ENCODE peak calls at places on chromosomes 6 and 20, in seven cellular contexts. A, H, I, K, C, T and W are unnamed samples.
A peak's percentile ranks its signal among the peaks of the same experiment; 100 is the strongest.

GRCh38 chr20:54254596-54254995 is 46.7 kb downstream of the PFDN4 start:
- DNase-seq in C (no peak), T (no peak), A (no peak), H (no peak), K (no peak), I (peak; percentile 43), W (no peak)

GRCh38 chr6:145022199-145022782 is 713.0 kb downstream of the EPM2A start:
- DNase-seq in A (no peak), H (no peak), K (no peak), T (no peak), C (no peak), I (no peak), W (no peak)

GRCh38 chr6:146913842-146914562 is 290.2 kb upstream of the STXBP5 start:
- DNase-seq in K (no peak), T (no peak), C (peak; percentile 31), A (peak; percentile 80), H (no peak), I (peak; percentile 99), W (no peak)

GRCh38 chr6:105022416-105022815 is 65.5 kb downstream of the LIN28B start:
- DNase-seq in K (no peak), T (no peak), H (no peak), A (no peak), C (no peak), I (no peak), W (no peak)

GRCh38 chr20:19814241-19814640 is 56.2 kb downstream of the RIN2 start:
- DNase-seq in I (no peak), H (no peak), T (no peak), A (no peak), K (no peak), C (no peak), W (no peak)

GRCh38 chr6:159422041-159422984 is 253.1 kb downstream of the FNDC1 start:
- DNase-seq in A (no peak), I (peak; percentile 88), C (no peak), K (no peak), T (no peak), H (no peak), W (no peak)

GRCh38 chr6:157984686-157985225 is 3.1 kb downstream of the SYNJ2 start:
- DNase-seq in I (no peak), A (no peak), H (no peak), K (no peak), T (no peak), C (no peak), W (no peak)

GRCh38 chr6:73803562-73804221 is 107.7 kb downstream of the CD109 start:
- DNase-seq in A (peak; percentile 78), T (no peak), H (no peak), C (peak; percentile 48), K (no peak), I (peak; percentile 91), W (no peak)

GRCh38 chr6:111176038-111176762 is 88.9 kb downstream of the SLC16A10 start:
- DNase-seq in I (no peak), T (no peak), H (no peak), C (no peak), K (no peak), A (no peak), W (no peak)

GRCh38 chr6:43963203-43963602 is 164.0 kb downstream of the MRPL14 start:
- DNase-seq in A (no peak), T (no peak), C (no peak), H (no peak), K (no peak), I (no peak), W (no peak)

GRCh38 chr6:35505985-35506384 is 6.7 kb downstream of the TULP1 start:
- DNase-seq in T (no peak), H (no peak), A (peak; percentile 52), K (no peak), I (no peak), C (no peak), W (no peak)

GRCh38 chr20:58131581-58132142 is 96.8 kb downstream of the ANKRD60 start:
- DNase-seq in A (no peak), I (peak; percentile 81), T (no peak), K (no peak), H (no peak), C (no peak), W (no peak)

GRCh38 chr6:155994071-155994470 is 538.4 kb upstream of the NOX3 start:
- DNase-seq in H (no peak), I (no peak), A (no peak), C (no peak), T (no peak), K (no peak), W (no peak)

GRCh38 chr6:112044856-112045255 is 9.0 kb upstream of the CCN6 start:
- DNase-seq in T (no peak), H (no peak), I (peak; percentile 85), C (no peak), A (no peak), K (no peak), W (no peak)

GRCh38 chr6:137894779-137895385 is 27.8 kb downstream of the TNFAIP3 start:
- DNase-seq in H (no peak), A (no peak), C (no peak), I (no peak), K (no peak), T (no peak), W (no peak)

GRCh38 chr6:133286765-133287164 is 45.6 kb downstream of the EYA4 start:
- DNase-seq in K (no peak), T (no peak), H (no peak), I (peak; percentile 60), A (peak; percentile 54), C (no peak), W (no peak)

GRCh38 chr20:61725145-61725544 is 340.5 kb downstream of the TAF4 start:
- DNase-seq in A (no peak), I (no peak), H (no peak), C (no peak), K (no peak), T (no peak), W (no peak)

GRCh38 chr6:48641544-48641943 is 530.5 kb upstream of the PTCHD4 start:
- DNase-seq in T (no peak), K (no peak), A (no peak), I (peak; percentile 4), H (no peak), C (no peak), W (no peak)

GRCh38 chr20:23078994-23079364 is 7.1 kb downstream of the CD93 start:
- DNase-seq in C (no peak), T (no peak), I (no peak), K (no peak), H (no peak), A (peak; percentile 73), W (no peak)

GRCh38 chr6:2848851-2849250 is 7.2 kb upstream of the SERPINB1 start:
- DNase-seq in C (no peak), I (no peak), K (peak; percentile 62), A (peak; percentile 84), T (peak; percentile 75), H (no peak), W (no peak)

GRCh38 chr20:64176548-64177419 is 12.5 kb downstream of the MYT1 start:
- DNase-seq in K (no peak), A (peak; percentile 30), I (no peak), H (no peak), C (no peak), T (no peak), W (no peak)

GRCh38 chr20:54067606-54068174 is 2.7 kb downstream of the BCAS1 start:
- DNase-seq in C (no peak), T (no peak), K (no peak), A (peak; percentile 29), I (no peak), H (no peak), W (no peak)

GRCh38 chr20:653590-654426 is 808 bp upstream of the SRXN1 start:
- DNase-seq in T (no peak), H (no peak), C (no peak), K (no peak), A (no peak), I (no peak), W (no peak)
- TF ChIP-seq CTCF in T (peak; percentile 52), H (no peak), C (no peak), K (no peak), A (no peak), I (no peak), W (no peak)

GRCh38 chr6:42084889-42085288 is 34.6 kb downstream of the TAF8 start:
- DNase-seq in A (no peak), C (no peak), H (no peak), K (no peak), I (no peak), T (no peak), W (no peak)
- TF ChIP-seq CTCF in A (peak; percentile 11), C (peak; percentile 32), H (no peak), K (no peak), I (no peak), T (no peak), W (no peak)

GRCh38 chr6:66568271-66568670 is 861.2 kb upstream of the EYS start:
- DNase-seq in H (no peak), K (no peak), A (peak; percentile 33), I (no peak), T (no peak), C (no peak), W (no peak)
- TF ChIP-seq CTCF in H (no peak), K (no peak), A (peak; percentile 26), I (no peak), T (no peak), C (no peak), W (no peak)

GRCh38 chr20:7174554-7174953 is 407.1 kb downstream of the BMP2 start:
- DNase-seq in C (no peak), K (no peak), H (no peak), I (no peak), T (no peak), A (no peak), W (no peak)
- TF ChIP-seq CTCF in C (no peak), K (no peak), H (no peak), I (no peak), T (no peak), A (no peak), W (no peak)

DNA sequence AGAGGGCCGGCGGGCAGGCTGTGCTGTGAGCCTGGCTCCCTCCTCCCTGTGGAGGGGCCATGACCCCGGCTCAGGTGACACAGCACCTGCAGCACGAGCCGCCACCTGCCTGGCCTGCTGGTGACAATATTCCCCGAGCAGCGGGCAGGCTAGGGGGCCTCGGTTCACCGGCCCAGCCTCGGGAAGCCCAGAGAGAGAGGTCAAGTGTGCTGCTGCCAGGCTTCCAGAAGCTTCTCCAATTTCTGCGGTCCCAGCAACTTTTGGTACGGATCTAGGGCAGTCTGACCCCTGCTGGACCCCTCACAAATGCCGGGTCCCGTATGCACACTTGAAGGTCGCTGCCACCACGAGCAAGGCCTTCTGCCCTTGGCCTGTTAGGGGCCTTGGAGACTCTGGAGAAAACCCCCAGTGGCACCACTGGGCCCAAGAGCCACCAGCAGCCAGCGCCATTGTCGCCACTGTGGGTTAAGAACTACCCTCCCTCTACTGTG is 38.6 kb upstream of the NOL4L start:
- DNase-seq in K (no peak), I (no peak), A (peak; percentile 82), H (no peak), T (no peak), C (no peak), W (no peak)
- TF ChIP-seq CTCF in K (no peak), I (no peak), A (peak; percentile 46), H (no peak), T (no peak), C (peak; percentile 24), W (no peak)